ENCODE peak calls at places on chromosomes 12 and 14, in five cellular contexts. I is adrenal gland, H is suprapubic skin, E is neural crest cell, V is PC-3. F is an unnamed sample.
A peak's percentile ranks its signal among the peaks of the same experiment; 100 is the strongest.

GRCh38 chr14:68328509-68328908 is 464.4 kb downstream of the ZFP36L1 start:
- DNase-seq in H (no peak), V (no peak), I (no peak), E (no peak), F (no peak)

GRCh38 chr12:19144287-19144686 is 14.8 kb downstream of the PLEKHA5 start:
- DNase-seq in V (no peak), I (no peak), H (no peak), E (no peak), F (no peak)

GRCh38 chr14:100899841-100900771 is 3.4 kb downstream of the RTL1 start:
- DNase-seq in I (no peak), E (no peak), V (peak; percentile 26), H (peak; percentile 39), F (no peak)

GRCh38 chr14:69715725-69716482 is 51.0 kb upstream of the SRSF5 start:
- DNase-seq in E (no peak), H (peak; percentile 79), I (peak; percentile 78), V (no peak), F (peak; percentile 70)

GRCh38 chr12:11882301-11883019 is 188.3 kb upstream of the BCL2L14 start:
- DNase-seq in V (peak; percentile 33), E (no peak), H (no peak), I (no peak), F (no peak)

GRCh38 chr12:76223869-76224268 is 124.3 kb downstream of the BBS10 start:
- DNase-seq in E (no peak), H (no peak), V (peak; percentile 6), I (no peak), F (no peak)

GRCh38 chr12:4089147-4089606 is 184.4 kb upstream of the CCND2 start:
- DNase-seq in I (no peak), E (no peak), V (no peak), H (no peak), F (no peak)

GRCh38 chr12:6934110-6934509 is 6.4 kb downstream of the ATN1 start:
- DNase-seq in H (no peak), I (peak; percentile 52), E (no peak), V (no peak), F (no peak)

GRCh38 chr12:98424726-98425401 is 90.5 kb upstream of the TMPO start:
- DNase-seq in V (peak; percentile 89), H (no peak), E (peak; percentile 47), I (peak; percentile 72), F (peak; percentile 47)
- TF ChIP-seq CTCF in V (peak; percentile 88), H (peak; percentile 2), E (peak; percentile 85), I (peak; percentile 81), F (peak; percentile 66)

GRCh38 chr12:93763746-93764147 is 86.6 kb downstream of the CRADD start:
- DNase-seq in I (no peak), V (peak; percentile 52), H (no peak), E (no peak), F (no peak)
- TF ChIP-seq CTCF in I (no peak), V (peak; percentile 69), H (no peak), E (no peak), F (no peak)

GRCh38 chr12:40338071-40338470 is 113.3 kb downstream of the LRRK2 start:
- DNase-seq in I (no peak), V (no peak), H (no peak), E (no peak), F (no peak)

GRCh38 chr12:40342010-40342409 is 117.2 kb downstream of the LRRK2 start:
- DNase-seq in V (no peak), H (no peak), I (peak; percentile 25), E (no peak), F (no peak)

GRCh38 chr12:40331886-40332285 is 107.1 kb downstream of the LRRK2 start:
- DNase-seq in E (no peak), V (no peak), H (no peak), I (no peak), F (no peak)

GRCh38 chr12:40336573-40337199 is 111.9 kb downstream of the LRRK2 start:
- DNase-seq in H (no peak), E (no peak), V (peak; percentile 41), I (no peak), F (no peak)
- TF ChIP-seq CTCF in H (peak; percentile 24), E (peak; percentile 68), V (peak; percentile 57), I (peak; percentile 49), F (peak; percentile 49)

DNA sequence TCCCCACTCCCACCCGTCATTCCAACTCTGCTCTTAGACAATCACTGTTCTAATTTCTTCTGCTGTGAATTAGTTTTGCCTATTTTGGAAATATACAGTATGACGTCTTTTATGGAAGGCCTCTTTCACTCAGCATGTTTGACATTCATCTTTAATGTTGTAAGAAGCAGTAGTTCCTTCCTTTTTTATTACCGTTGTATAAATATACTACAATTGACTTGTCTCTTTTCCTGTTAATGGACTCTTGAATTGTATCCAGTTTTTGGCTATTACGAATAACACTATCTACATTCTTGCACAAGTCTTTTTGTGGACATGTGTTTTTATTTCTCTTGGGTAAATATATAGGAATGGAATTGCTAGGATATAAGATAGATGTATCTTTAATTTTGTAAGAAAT is 4.9 kb upstream of the PMCH start:
- DNase-seq in V (no peak), I (no peak), E (no peak), H (no peak), F (no peak)
- TF ChIP-seq CTCF in V (no peak), I (no peak), E (no peak), H (no peak), F (no peak)

GRCh38 chr14:55139152-55139551 is 10.1 kb downstream of the LGALS3 start:
- DNase-seq in E (no peak), V (no peak), I (no peak), H (no peak), F (no peak)

GRCh38 chr14:55139696-55140509 is 10.9 kb downstream of the LGALS3 start:
- DNase-seq in H (no peak), V (no peak), I (no peak), E (no peak), F (no peak)

GRCh38 chr14:55138091-55138490 is 9.0 kb downstream of the LGALS3 start:
- DNase-seq in H (no peak), V (peak; percentile 34), E (no peak), I (no peak), F (no peak)

GRCh38 chr14:55136241-55136640 is 7.2 kb downstream of the LGALS3 start:
- DNase-seq in E (no peak), V (no peak), I (no peak), H (no peak), F (no peak)

DNA sequence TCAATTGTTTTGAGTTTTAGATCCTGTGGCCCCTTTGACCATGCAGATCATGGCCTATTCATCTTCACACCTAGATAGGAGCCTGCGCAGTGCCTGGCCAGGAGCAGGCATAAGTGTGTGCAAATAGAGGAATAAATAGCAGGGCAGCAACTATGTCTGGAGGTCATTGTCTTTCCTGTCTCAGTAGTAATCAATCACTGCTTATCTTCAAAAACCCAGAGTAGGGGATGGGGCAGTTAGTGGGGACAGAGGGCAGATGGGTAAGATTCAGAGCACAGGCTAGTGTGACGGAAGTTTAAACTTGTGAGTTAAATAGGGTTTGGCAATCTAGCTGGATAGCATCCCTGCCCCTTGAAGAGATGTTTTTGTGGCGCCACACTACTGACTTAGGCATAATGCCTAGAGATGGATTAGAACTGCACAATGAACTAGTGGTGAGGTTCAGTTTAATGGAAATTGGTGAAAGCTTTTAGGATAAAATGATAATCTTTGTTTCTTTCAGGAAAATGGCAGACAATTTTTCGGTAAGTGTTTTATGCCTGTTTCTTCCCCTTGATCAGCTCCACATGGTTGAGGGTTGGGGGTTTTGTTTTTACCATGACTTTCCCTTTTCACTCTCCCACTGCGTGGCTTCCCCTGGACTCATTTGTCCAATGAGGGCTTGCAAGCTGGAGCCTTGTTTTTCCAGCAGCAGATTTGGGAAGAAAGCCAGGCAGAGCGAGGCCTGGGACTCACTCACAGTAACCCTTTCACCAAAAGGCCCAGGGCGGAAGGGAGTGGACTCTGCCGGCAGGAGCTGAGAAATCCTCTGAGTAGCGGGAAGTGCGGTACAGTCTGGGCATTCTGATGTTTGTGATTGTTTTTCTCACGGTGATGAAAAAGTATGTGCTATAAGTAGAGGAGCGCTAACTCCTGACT is 8.1 kb downstream of the LGALS3 start:
- DNase-seq in H (peak; percentile 86), E (no peak), V (no peak), I (peak; percentile 60), F (peak; percentile 75)
- TF ChIP-seq CTCF in H (no peak), E (no peak), V (no peak), I (no peak), F (peak; percentile 23)

DNA sequence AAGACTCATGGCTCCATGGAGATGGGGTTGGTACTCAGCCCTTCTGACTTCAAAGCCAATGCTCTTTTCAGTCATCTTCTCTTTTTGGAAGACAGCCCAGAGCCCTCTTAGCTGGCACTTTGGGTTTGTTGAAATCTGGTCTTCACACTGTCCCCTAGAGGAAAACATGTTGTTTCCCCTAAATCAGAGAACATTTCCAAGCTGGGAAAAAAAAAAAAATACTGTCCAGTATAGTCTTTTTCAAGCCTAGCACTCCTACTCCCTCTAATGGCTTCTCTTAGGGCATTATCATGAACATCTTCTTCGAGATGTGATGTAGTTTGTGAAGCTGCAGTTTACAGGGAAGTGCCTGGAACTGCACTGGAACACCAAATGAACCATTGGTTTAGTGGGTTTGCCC is 3.0 kb upstream of the ZC3H14 start:
- DNase-seq in I (no peak), H (no peak), E (no peak), V (peak; percentile 63), F (no peak)
- TF ChIP-seq CTCF in I (peak; percentile 55), H (peak; percentile 15), E (no peak), V (peak; percentile 67), F (peak; percentile 66)

DNA sequence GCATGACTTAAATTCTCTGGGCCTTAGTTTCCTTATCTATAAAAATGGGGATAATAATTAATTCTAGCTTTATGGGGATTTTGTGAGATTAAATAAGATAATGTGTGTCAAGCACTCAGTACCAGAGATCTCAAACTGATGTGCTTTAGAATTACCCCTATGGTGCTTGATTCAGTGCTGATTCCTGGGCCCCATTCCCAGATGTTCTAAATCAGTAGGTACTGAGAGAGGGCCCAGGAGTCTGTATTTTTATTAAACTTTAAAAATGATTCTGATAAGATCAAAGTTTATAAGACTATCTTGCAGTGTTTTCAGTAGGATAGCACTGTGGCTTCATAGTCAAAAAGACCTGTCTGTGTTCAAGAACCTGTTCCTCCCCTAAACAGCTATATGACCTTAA is 89.1 kb upstream of the RIC8B start:
- DNase-seq in I (no peak), V (no peak), E (no peak), H (no peak), F (no peak)
- TF ChIP-seq CTCF in I (no peak), V (no peak), E (no peak), H (no peak), F (no peak)

F was measured in AG09319.